ENCODE peak calls at places on chromosomes 16 and 17, in seven cellular contexts. X is heart left ventricle, I is nephron progenitor cell, E is KG1, G is fibroblast of lung, D is NCI-H1092 treated with DMSO at 0.1 percent for 48 hours, L is epithelial cell of prostate. P is an unnamed sample.

GRCh38 chr16:57185446-57185944 is 344 bp downstream of the PSME3IP1 start:
- DNase-seq in X (peak), I (peak), E (no peak), G (peak), D (no peak), L (no peak), P (peak)

GRCh38 chr17:49556183-49556943 is 19.3 kb upstream of the NXPH3 start:
- DNase-seq in X (peak), I (peak), E (peak), G (peak), D (peak), L (no peak), P (peak)

GRCh38 chr16:47196457-47196856 is 52.7 kb upstream of the NETO2 start:
- DNase-seq in X (no peak), I (no peak), E (no peak), G (no peak), D (peak), L (no peak), P (no peak)

GRCh38 chr17:75875940-75876189 is 2.5 kb downstream of the TRIM47 start:
- DNase-seq in X (no peak), I (no peak), E (no peak), G (no peak), D (no peak), L (no peak), P (no peak)

GRCh38 chr17:80381416-80381923 is 33.5 kb upstream of the ENDOV start:
- DNase-seq in X (no peak), I (no peak), E (no peak), G (no peak), D (no peak), L (no peak), P (no peak)

GRCh38 chr16:66539628-66540469 is 10.1 kb downstream of the TK2 start:
- DNase-seq in X (no peak), I (no peak), E (no peak), G (no peak), D (no peak), L (no peak), P (no peak)

GRCh38 chr16:69107311-69107962 is 2.0 kb downstream of the HAS3 start:
- DNase-seq in X (peak), I (peak), E (no peak), G (peak), D (peak), L (no peak), P (peak)

GRCh38 chr17:79087428-79088143 is 13.0 kb downstream of the ENGASE start:
- DNase-seq in X (peak), I (peak), E (no peak), G (peak), D (peak), L (no peak), P (peak)

GRCh38 chr17:82317394-82318168 is at the start of gene CD7:
- DNase-seq in X (no peak), I (no peak), E (no peak), G (no peak), D (no peak), L (no peak), P (no peak)

GRCh38 chr16:71923941-71924690 is 28.8 kb downstream of the IST1 start:
- DNase-seq in X (no peak), I (no peak), E (no peak), G (peak), D (no peak), L (no peak), P (no peak)

GRCh38 chr17:51154176-51154575 is 817 bp downstream of the NME1 start:
- DNase-seq in X (no peak), I (no peak), E (no peak), G (peak), D (no peak), L (no peak), P (no peak)

GRCh38 chr17:77434136-77435114 is 293.7 kb downstream of the SEC14L1 start:
- DNase-seq in X (no peak), I (no peak), E (no peak), G (no peak), D (no peak), L (no peak), P (no peak)

GRCh38 chr16:704047-704446 is 1.6 kb downstream of the FBXL16 start:
- DNase-seq in X (no peak), I (no peak), E (no peak), G (no peak), D (no peak), L (no peak), P (no peak)

P was measured in ecto neural progenitor cell.